ENCODE peak calls at places on chromosomes 12 and 14, in eight cellular contexts. One of them, this sample, is unnamed. For H3K4me1, the result is how much of the 10 kb centered on the place peaks cover.

GRCh38 chr12:69676257-69677012 is 22.7 kb downstream of the BEST3 start:
- DNase-seq in A549: no peak
- DNase-seq in heart left ventricle: no peak
- DNase-seq in esophagus muscularis mucosa: no peak
- DNase-seq in endothelial cell of umbilical vein: no peak
- DNase-seq in transverse colon: no peak
- DNase-seq in tibial nerve: no peak
- DNase-seq in breast epithelium: no peak
- DNase-seq in this sample: no peak

GRCh38 chr12:6333566-6333965 is 8.3 kb downstream of the TNFRSF1A start:
- DNase-seq in A549: no peak
- DNase-seq in heart left ventricle: no peak
- DNase-seq in esophagus muscularis mucosa: no peak
- DNase-seq in endothelial cell of umbilical vein: no peak
- DNase-seq in transverse colon: no peak
- DNase-seq in tibial nerve: no peak
- DNase-seq in breast epithelium: no peak
- DNase-seq in this sample: no peak

GRCh38 chr12:46944104-46944503 is 118.3 kb upstream of the SLC38A4 start:
- DNase-seq in A549: no peak
- DNase-seq in heart left ventricle: no peak
- DNase-seq in esophagus muscularis mucosa: no peak
- DNase-seq in endothelial cell of umbilical vein: peak
- DNase-seq in transverse colon: no peak
- DNase-seq in tibial nerve: no peak
- DNase-seq in breast epithelium: no peak
- DNase-seq in this sample: peak

GRCh38 chr14:90274808-90275454 is 18.6 kb downstream of the PSMC1 start:
- DNase-seq in A549: no peak
- DNase-seq in heart left ventricle: no peak
- DNase-seq in esophagus muscularis mucosa: peak
- DNase-seq in endothelial cell of umbilical vein: peak
- DNase-seq in transverse colon: no peak
- DNase-seq in tibial nerve: no peak
- DNase-seq in breast epithelium: no peak
- DNase-seq in this sample: peak

GRCh38 chr14:93978735-93979134 is 2.4 kb upstream of the ASB2 start:
- DNase-seq in A549: no peak
- DNase-seq in heart left ventricle: no peak
- DNase-seq in esophagus muscularis mucosa: no peak
- DNase-seq in endothelial cell of umbilical vein: no peak
- DNase-seq in transverse colon: no peak
- DNase-seq in tibial nerve: no peak
- DNase-seq in breast epithelium: no peak
- DNase-seq in this sample: no peak

GRCh38 chr12:100753837-100754236 is 40.7 kb upstream of the ANO4 start:
- DNase-seq in A549: no peak
- DNase-seq in heart left ventricle: no peak
- DNase-seq in esophagus muscularis mucosa: no peak
- DNase-seq in endothelial cell of umbilical vein: no peak
- DNase-seq in transverse colon: no peak
- DNase-seq in tibial nerve: no peak
- DNase-seq in breast epithelium: no peak
- DNase-seq in this sample: no peak

GRCh38 chr14:69685217-69685616 is 73.8 kb downstream of the SUSD6 start:
- DNase-seq in A549: no peak
- DNase-seq in heart left ventricle: no peak
- DNase-seq in esophagus muscularis mucosa: no peak
- DNase-seq in endothelial cell of umbilical vein: peak
- DNase-seq in transverse colon: no peak
- DNase-seq in tibial nerve: no peak
- DNase-seq in breast epithelium: no peak
- DNase-seq in this sample: no peak

GRCh38 chr14:35818346-35819115 is 7.6 kb upstream of the BRMS1L start:
- DNase-seq in A549: peak
- DNase-seq in heart left ventricle: no peak
- DNase-seq in esophagus muscularis mucosa: no peak
- DNase-seq in endothelial cell of umbilical vein: peak
- DNase-seq in transverse colon: peak
- DNase-seq in tibial nerve: no peak
- DNase-seq in breast epithelium: no peak
- DNase-seq in this sample: peak

GRCh38 chr12:57759360-57759980 is 4.6 kb downstream of the MARCHF9 start:
- DNase-seq in A549: no peak
- DNase-seq in heart left ventricle: no peak
- DNase-seq in esophagus muscularis mucosa: no peak
- DNase-seq in endothelial cell of umbilical vein: no peak
- DNase-seq in transverse colon: no peak
- DNase-seq in tibial nerve: no peak
- DNase-seq in breast epithelium: no peak
- DNase-seq in this sample: no peak

GRCh38 chr14:75025876-75026275 is 23.2 kb downstream of the EIF2B2 start:
- DNase-seq in A549: no peak
- DNase-seq in heart left ventricle: no peak
- DNase-seq in esophagus muscularis mucosa: no peak
- DNase-seq in endothelial cell of umbilical vein: no peak
- DNase-seq in transverse colon: no peak
- DNase-seq in tibial nerve: no peak
- DNase-seq in breast epithelium: no peak
- DNase-seq in this sample: no peak

GRCh38 chr14:73862480-73862879 is 10.8 kb downstream of the PTGR2 start:
- DNase-seq in A549: no peak
- DNase-seq in heart left ventricle: no peak
- DNase-seq in esophagus muscularis mucosa: no peak
- DNase-seq in endothelial cell of umbilical vein: no peak
- DNase-seq in transverse colon: no peak
- DNase-seq in tibial nerve: no peak
- DNase-seq in breast epithelium: no peak
- DNase-seq in this sample: no peak

GRCh38 chr14:73861060-73861459 is 9.4 kb downstream of the PTGR2 start:
- DNase-seq in A549: no peak
- DNase-seq in heart left ventricle: no peak
- DNase-seq in esophagus muscularis mucosa: no peak
- DNase-seq in endothelial cell of umbilical vein: no peak
- DNase-seq in transverse colon: no peak
- DNase-seq in tibial nerve: no peak
- DNase-seq in breast epithelium: no peak
- DNase-seq in this sample: no peak

GRCh38 chr14:73865536-73866113 is 14.0 kb downstream of the PTGR2 start:
- DNase-seq in A549: no peak
- DNase-seq in heart left ventricle: no peak
- DNase-seq in esophagus muscularis mucosa: no peak
- DNase-seq in endothelial cell of umbilical vein: no peak
- DNase-seq in transverse colon: no peak
- DNase-seq in tibial nerve: no peak
- DNase-seq in breast epithelium: no peak
- DNase-seq in this sample: no peak

DNA sequence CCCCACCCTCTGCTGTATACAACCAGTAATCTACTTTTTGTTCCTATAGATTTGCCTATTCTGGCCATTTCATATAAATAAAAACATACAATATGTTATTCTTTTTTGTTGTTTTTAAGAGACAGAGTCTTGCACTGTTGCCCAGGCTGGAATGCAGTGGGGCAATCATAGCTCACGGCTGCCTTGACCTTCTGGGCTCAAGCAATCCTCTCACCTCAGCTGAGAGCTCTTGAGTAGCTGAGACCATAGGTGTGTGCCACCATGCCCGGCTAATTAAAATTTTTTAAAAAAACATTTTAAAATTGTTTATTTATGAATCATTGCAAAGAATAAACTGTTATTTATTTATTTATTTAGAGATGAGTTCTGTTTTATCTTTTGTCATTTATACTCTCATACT is 11.6 kb downstream of the PTGR2 start:
- DNase-seq in A549: no peak
- DNase-seq in heart left ventricle: no peak
- DNase-seq in esophagus muscularis mucosa: no peak
- DNase-seq in endothelial cell of umbilical vein: no peak
- DNase-seq in transverse colon: no peak
- DNase-seq in tibial nerve: no peak
- DNase-seq in breast epithelium: no peak
- DNase-seq in this sample: no peak
- TF ChIP-seq POLR2A in A549: no peak
- TF ChIP-seq POLR2A in heart left ventricle: no peak
- TF ChIP-seq POLR2A in esophagus muscularis mucosa: no peak
- TF ChIP-seq POLR2A in endothelial cell of umbilical vein: no peak
- TF ChIP-seq POLR2A in transverse colon: no peak
- TF ChIP-seq POLR2A in tibial nerve: no peak
- TF ChIP-seq POLR2A in breast epithelium: no peak
- TF ChIP-seq POLR2A in this sample: no peak

GRCh38 chr12:104412681-104413080 is 44.1 kb upstream of the CHST11 start:
- DNase-seq in A549: no peak
- DNase-seq in heart left ventricle: no peak
- DNase-seq in esophagus muscularis mucosa: no peak
- DNase-seq in endothelial cell of umbilical vein: no peak
- DNase-seq in transverse colon: no peak
- DNase-seq in tibial nerve: no peak
- DNase-seq in breast epithelium: no peak
- DNase-seq in this sample: no peak
- H3K4me1 ChIP-seq in A549: under half
- H3K4me1 ChIP-seq in heart left ventricle: under half
- H3K4me1 ChIP-seq in esophagus muscularis mucosa: under half
- H3K4me1 ChIP-seq in endothelial cell of umbilical vein: under half
- H3K4me1 ChIP-seq in transverse colon: under half
- H3K4me1 ChIP-seq in tibial nerve: under half
- H3K4me1 ChIP-seq in breast epithelium: under half
- H3K4me1 ChIP-seq in this sample: under half

DNA sequence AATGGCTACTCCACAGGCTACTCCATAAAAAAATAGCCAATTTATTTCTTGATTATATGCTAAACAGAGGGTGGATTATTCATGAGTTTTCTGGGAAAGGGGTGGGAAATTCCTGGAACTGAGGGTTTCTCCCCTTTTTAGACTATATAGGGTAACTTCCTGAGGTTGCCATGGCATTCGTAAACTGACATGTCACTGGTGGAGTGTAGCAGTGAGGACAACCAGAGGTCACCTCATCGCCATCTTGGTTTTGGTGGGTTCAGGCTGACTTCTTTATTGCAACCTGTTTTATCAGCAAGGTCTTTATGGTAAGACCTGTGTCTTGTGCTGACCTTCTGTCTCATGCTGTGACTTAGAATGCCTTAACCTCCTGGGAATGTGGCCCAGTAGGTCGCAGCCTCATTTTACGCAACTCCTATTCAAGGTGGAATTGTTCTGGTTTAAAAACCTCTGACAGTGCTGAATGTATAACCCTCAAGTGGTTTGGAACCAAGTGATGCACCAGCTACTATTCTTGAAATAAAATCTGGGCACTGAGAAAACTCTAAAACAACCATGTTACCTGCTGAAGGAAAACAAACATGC is 27.7 kb downstream of the C12orf56 start:
- DNase-seq in A549: no peak
- DNase-seq in heart left ventricle: no peak
- DNase-seq in esophagus muscularis mucosa: no peak
- DNase-seq in endothelial cell of umbilical vein: no peak
- DNase-seq in transverse colon: no peak
- DNase-seq in tibial nerve: no peak
- DNase-seq in breast epithelium: no peak
- DNase-seq in this sample: no peak
- H3K27ac ChIP-seq in A549: no peak
- H3K27ac ChIP-seq in heart left ventricle: no peak
- H3K27ac ChIP-seq in esophagus muscularis mucosa: no peak
- H3K27ac ChIP-seq in endothelial cell of umbilical vein: no peak
- H3K27ac ChIP-seq in transverse colon: no peak
- H3K27ac ChIP-seq in tibial nerve: no peak
- H3K27ac ChIP-seq in breast epithelium: no peak
- H3K27ac ChIP-seq in this sample: no peak

GRCh38 chr12:75042125-75042524 is 167.5 kb downstream of the KCNC2 start:
- DNase-seq in A549: no peak
- DNase-seq in heart left ventricle: no peak
- DNase-seq in esophagus muscularis mucosa: no peak
- DNase-seq in endothelial cell of umbilical vein: no peak
- DNase-seq in transverse colon: no peak
- DNase-seq in tibial nerve: no peak
- DNase-seq in breast epithelium: no peak
- DNase-seq in this sample: no peak

GRCh38 chr12:75041481-75041880 is 168.2 kb downstream of the KCNC2 start:
- DNase-seq in A549: no peak
- DNase-seq in heart left ventricle: no peak
- DNase-seq in esophagus muscularis mucosa: no peak
- DNase-seq in endothelial cell of umbilical vein: no peak
- DNase-seq in transverse colon: no peak
- DNase-seq in tibial nerve: no peak
- DNase-seq in breast epithelium: no peak
- DNase-seq in this sample: no peak
- TF ChIP-seq POLR2A in A549: no peak
- TF ChIP-seq POLR2A in heart left ventricle: no peak
- TF ChIP-seq POLR2A in esophagus muscularis mucosa: no peak
- TF ChIP-seq POLR2A in endothelial cell of umbilical vein: no peak
- TF ChIP-seq POLR2A in transverse colon: no peak
- TF ChIP-seq POLR2A in tibial nerve: no peak
- TF ChIP-seq POLR2A in breast epithelium: no peak
- TF ChIP-seq POLR2A in this sample: no peak

DNA sequence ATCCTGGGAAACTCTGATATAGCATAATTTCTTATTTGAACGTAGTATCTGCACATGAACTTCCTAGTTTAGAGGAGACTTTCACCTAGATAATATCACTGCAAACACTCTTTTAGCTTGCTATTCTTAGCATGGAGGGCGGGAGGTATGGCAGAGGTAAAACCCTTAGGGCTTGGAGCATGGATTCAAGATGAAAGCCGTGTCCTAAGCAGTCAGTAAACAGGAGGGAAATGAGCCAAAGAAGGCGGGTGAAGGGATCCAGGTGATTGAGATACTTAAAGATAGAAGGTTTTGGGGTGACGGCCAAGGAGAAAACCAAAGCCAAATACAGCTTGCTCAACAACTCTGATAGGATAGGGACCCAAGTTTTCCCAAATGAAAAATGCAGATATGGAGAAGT is 107.1 kb upstream of the BCAT1 start:
- DNase-seq in A549: no peak
- DNase-seq in heart left ventricle: no peak
- DNase-seq in esophagus muscularis mucosa: no peak
- DNase-seq in endothelial cell of umbilical vein: no peak
- DNase-seq in transverse colon: no peak
- DNase-seq in tibial nerve: no peak
- DNase-seq in breast epithelium: no peak
- DNase-seq in this sample: no peak
- H3K4me1 ChIP-seq in A549: under half
- H3K4me1 ChIP-seq in heart left ventricle: under half
- H3K4me1 ChIP-seq in esophagus muscularis mucosa: under half
- H3K4me1 ChIP-seq in endothelial cell of umbilical vein: under half
- H3K4me1 ChIP-seq in transverse colon: under half
- H3K4me1 ChIP-seq in tibial nerve: under half
- H3K4me1 ChIP-seq in breast epithelium: under half
- H3K4me1 ChIP-seq in this sample: under half

DNA sequence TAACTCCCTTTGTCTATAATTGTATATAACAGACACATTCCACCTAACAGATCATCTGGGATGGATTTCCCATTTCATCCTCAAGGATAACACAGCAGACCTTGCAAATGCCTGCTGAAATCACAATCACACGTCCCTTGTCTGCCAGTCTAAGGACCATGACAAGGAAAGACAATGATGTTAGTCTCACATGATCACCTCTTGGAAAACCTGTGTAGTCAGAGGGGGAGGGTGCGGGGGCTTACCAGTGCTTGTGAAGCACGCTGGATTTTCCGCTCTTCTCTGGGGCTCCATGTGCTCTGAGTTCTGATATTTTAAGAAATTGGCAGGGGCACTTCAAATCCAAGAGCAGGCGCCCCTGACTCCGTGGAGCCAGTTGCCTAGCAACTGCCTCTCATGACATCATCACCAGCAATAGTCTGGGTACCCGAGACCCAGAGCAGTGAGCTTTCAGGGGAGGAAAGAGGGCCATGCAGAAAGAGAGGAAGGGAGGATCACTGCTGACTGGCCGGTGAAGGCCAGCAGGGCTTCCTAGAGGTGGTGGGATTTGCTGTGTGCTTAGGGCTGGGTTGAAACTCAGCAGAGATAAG is 200.8 kb upstream of the C14orf180 start:
- DNase-seq in A549: no peak
- DNase-seq in heart left ventricle: peak
- DNase-seq in esophagus muscularis mucosa: no peak
- DNase-seq in endothelial cell of umbilical vein: no peak
- DNase-seq in transverse colon: no peak
- DNase-seq in tibial nerve: no peak
- DNase-seq in breast epithelium: no peak
- DNase-seq in this sample: no peak
- H3K27ac ChIP-seq in A549: no peak
- H3K27ac ChIP-seq in heart left ventricle: no peak
- H3K27ac ChIP-seq in esophagus muscularis mucosa: no peak
- H3K27ac ChIP-seq in endothelial cell of umbilical vein: no peak
- H3K27ac ChIP-seq in transverse colon: no peak
- H3K27ac ChIP-seq in tibial nerve: no peak
- H3K27ac ChIP-seq in breast epithelium: no peak
- H3K27ac ChIP-seq in this sample: no peak